ENCODE peak calls at places on chromosomes 7 and 10, in nine cellular contexts. One of them, this sample, is unnamed.

GRCh38 chr7:140475747-140476333 is 3.5 kb downstream of the MKRN1 start:
- DNase-seq in kidney epithelial cell: no peak
- DNase-seq in sigmoid colon: peak; percentile 57
- DNase-seq in cardiac muscle cell: peak; percentile 53
- DNase-seq in body of pancreas: peak; percentile 54
- DNase-seq in SJCRH30: peak; percentile 70
- DNase-seq in cardiac fibroblast: peak; percentile 56
- DNase-seq in CD8-positive, alpha-beta memory T cell: peak; percentile 56
- DNase-seq in heart right ventricle: peak; percentile 36
- DNase-seq in this sample: no peak

GRCh38 chr10:131743190-131744151 is 157.3 kb upstream of the PPP2R2D start:
- DNase-seq in kidney epithelial cell: no peak
- DNase-seq in sigmoid colon: peak; percentile 47
- DNase-seq in cardiac muscle cell: no peak
- DNase-seq in body of pancreas: no peak
- DNase-seq in SJCRH30: no peak
- DNase-seq in cardiac fibroblast: no peak
- DNase-seq in CD8-positive, alpha-beta memory T cell: no peak
- DNase-seq in heart right ventricle: no peak
- DNase-seq in this sample: no peak

GRCh38 chr10:110364531-110364937 is 59.8 kb upstream of the SMNDC1 start:
- DNase-seq in kidney epithelial cell: no peak
- DNase-seq in sigmoid colon: no peak
- DNase-seq in cardiac muscle cell: no peak
- DNase-seq in body of pancreas: no peak
- DNase-seq in SJCRH30: no peak
- DNase-seq in cardiac fibroblast: no peak
- DNase-seq in CD8-positive, alpha-beta memory T cell: no peak
- DNase-seq in heart right ventricle: no peak
- DNase-seq in this sample: no peak

GRCh38 chr10:96352027-96352426 is 6.8 kb downstream of the OPALIN start:
- DNase-seq in kidney epithelial cell: no peak
- DNase-seq in sigmoid colon: no peak
- DNase-seq in cardiac muscle cell: no peak
- DNase-seq in body of pancreas: no peak
- DNase-seq in SJCRH30: no peak
- DNase-seq in cardiac fibroblast: no peak
- DNase-seq in CD8-positive, alpha-beta memory T cell: no peak
- DNase-seq in heart right ventricle: no peak
- DNase-seq in this sample: no peak

GRCh38 chr10:102565793-102566192 is 62.0 kb downstream of the SUFU start:
- DNase-seq in kidney epithelial cell: no peak
- DNase-seq in sigmoid colon: no peak
- DNase-seq in cardiac muscle cell: no peak
- DNase-seq in body of pancreas: no peak
- DNase-seq in SJCRH30: no peak
- DNase-seq in cardiac fibroblast: no peak
- DNase-seq in CD8-positive, alpha-beta memory T cell: no peak
- DNase-seq in heart right ventricle: no peak
- DNase-seq in this sample: no peak

GRCh38 chr10:49300140-49300974 is 1.4 kb downstream of the C10orf71 start:
- DNase-seq in kidney epithelial cell: no peak
- DNase-seq in sigmoid colon: peak; percentile 20
- DNase-seq in cardiac muscle cell: peak; percentile 17
- DNase-seq in body of pancreas: no peak
- DNase-seq in SJCRH30: peak; percentile 67
- DNase-seq in cardiac fibroblast: no peak
- DNase-seq in CD8-positive, alpha-beta memory T cell: no peak
- DNase-seq in heart right ventricle: peak; percentile 81
- DNase-seq in this sample: no peak

GRCh38 chr10:68955414-68955785 is 570 bp upstream of the DDX21 start:
- DNase-seq in kidney epithelial cell: no peak
- DNase-seq in sigmoid colon: no peak
- DNase-seq in cardiac muscle cell: no peak
- DNase-seq in body of pancreas: no peak
- DNase-seq in SJCRH30: no peak
- DNase-seq in cardiac fibroblast: no peak
- DNase-seq in CD8-positive, alpha-beta memory T cell: no peak
- DNase-seq in heart right ventricle: no peak
- DNase-seq in this sample: no peak

GRCh38 chr7:157523766-157524421 is 187.1 kb downstream of the DNAJB6 start:
- DNase-seq in kidney epithelial cell: no peak
- DNase-seq in sigmoid colon: peak; percentile 57
- DNase-seq in cardiac muscle cell: no peak
- DNase-seq in body of pancreas: peak; percentile 6
- DNase-seq in SJCRH30: no peak
- DNase-seq in cardiac fibroblast: no peak
- DNase-seq in CD8-positive, alpha-beta memory T cell: no peak
- DNase-seq in heart right ventricle: no peak
- DNase-seq in this sample: no peak

GRCh38 chr10:21171197-21171935 is 274.3 kb upstream of the NEBL start:
- DNase-seq in kidney epithelial cell: no peak
- DNase-seq in sigmoid colon: no peak
- DNase-seq in cardiac muscle cell: no peak
- DNase-seq in body of pancreas: no peak
- DNase-seq in SJCRH30: no peak
- DNase-seq in cardiac fibroblast: no peak
- DNase-seq in CD8-positive, alpha-beta memory T cell: no peak
- DNase-seq in heart right ventricle: no peak
- DNase-seq in this sample: no peak

GRCh38 chr10:16681525-16681924 is 135.7 kb downstream of the RSU1 start:
- DNase-seq in kidney epithelial cell: no peak
- DNase-seq in sigmoid colon: no peak
- DNase-seq in cardiac muscle cell: no peak
- DNase-seq in body of pancreas: no peak
- DNase-seq in SJCRH30: no peak
- DNase-seq in cardiac fibroblast: no peak
- DNase-seq in CD8-positive, alpha-beta memory T cell: no peak
- DNase-seq in heart right ventricle: no peak
- DNase-seq in this sample: no peak

GRCh38 chr10:33196710-33197406 is 137.6 kb downstream of the NRP1 start:
- DNase-seq in kidney epithelial cell: peak; percentile 90
- DNase-seq in sigmoid colon: no peak
- DNase-seq in cardiac muscle cell: no peak
- DNase-seq in body of pancreas: peak; percentile 29
- DNase-seq in SJCRH30: no peak
- DNase-seq in cardiac fibroblast: no peak
- DNase-seq in CD8-positive, alpha-beta memory T cell: no peak
- DNase-seq in heart right ventricle: peak; percentile 50
- DNase-seq in this sample: no peak

GRCh38 chr7:137441451-137441850 is 97.9 kb upstream of the PTN start:
- DNase-seq in kidney epithelial cell: no peak
- DNase-seq in sigmoid colon: no peak
- DNase-seq in cardiac muscle cell: peak; percentile 24
- DNase-seq in body of pancreas: no peak
- DNase-seq in SJCRH30: no peak
- DNase-seq in cardiac fibroblast: peak; percentile 48
- DNase-seq in CD8-positive, alpha-beta memory T cell: no peak
- DNase-seq in heart right ventricle: no peak
- DNase-seq in this sample: no peak

GRCh38 chr7:114910787-114911186 is 11.1 kb upstream of the MDFIC start:
- DNase-seq in kidney epithelial cell: no peak
- DNase-seq in sigmoid colon: no peak
- DNase-seq in cardiac muscle cell: peak; percentile 68
- DNase-seq in body of pancreas: no peak
- DNase-seq in SJCRH30: no peak
- DNase-seq in cardiac fibroblast: peak; percentile 60
- DNase-seq in CD8-positive, alpha-beta memory T cell: no peak
- DNase-seq in heart right ventricle: no peak
- DNase-seq in this sample: no peak

GRCh38 chr10:131310904-131311660 is 439 bp downstream of the TCERG1L start:
- DNase-seq in kidney epithelial cell: no peak
- DNase-seq in sigmoid colon: no peak
- DNase-seq in cardiac muscle cell: peak; percentile 11
- DNase-seq in body of pancreas: no peak
- DNase-seq in SJCRH30: no peak
- DNase-seq in cardiac fibroblast: no peak
- DNase-seq in CD8-positive, alpha-beta memory T cell: no peak
- DNase-seq in heart right ventricle: no peak
- DNase-seq in this sample: no peak

GRCh38 chr7:155001756-155002410 is 1.0 kb downstream of the PAXIP1 start:
- DNase-seq in kidney epithelial cell: no peak
- DNase-seq in sigmoid colon: no peak
- DNase-seq in cardiac muscle cell: peak; percentile 3
- DNase-seq in body of pancreas: no peak
- DNase-seq in SJCRH30: peak; percentile 33
- DNase-seq in cardiac fibroblast: peak; percentile 6
- DNase-seq in CD8-positive, alpha-beta memory T cell: peak; percentile 59
- DNase-seq in heart right ventricle: no peak
- DNase-seq in this sample: no peak

GRCh38 chr7:130263130-130263529 is 3.5 kb upstream of the CPA2 start:
- DNase-seq in kidney epithelial cell: no peak
- DNase-seq in sigmoid colon: no peak
- DNase-seq in cardiac muscle cell: no peak
- DNase-seq in body of pancreas: no peak
- DNase-seq in SJCRH30: no peak
- DNase-seq in cardiac fibroblast: no peak
- DNase-seq in CD8-positive, alpha-beta memory T cell: no peak
- DNase-seq in heart right ventricle: no peak
- DNase-seq in this sample: no peak

GRCh38 chr7:155643804-155644177 is 670 bp upstream of the RBM33 start:
- DNase-seq in kidney epithelial cell: no peak
- DNase-seq in sigmoid colon: no peak
- DNase-seq in cardiac muscle cell: peak; percentile 27
- DNase-seq in body of pancreas: no peak
- DNase-seq in SJCRH30: no peak
- DNase-seq in cardiac fibroblast: peak; percentile 29
- DNase-seq in CD8-positive, alpha-beta memory T cell: no peak
- DNase-seq in heart right ventricle: no peak
- DNase-seq in this sample: no peak

GRCh38 chr10:77936697-77937567 is 10.4 kb upstream of the DLG5 start:
- DNase-seq in kidney epithelial cell: no peak
- DNase-seq in sigmoid colon: no peak
- DNase-seq in cardiac muscle cell: no peak
- DNase-seq in body of pancreas: no peak
- DNase-seq in SJCRH30: peak; percentile 64
- DNase-seq in cardiac fibroblast: no peak
- DNase-seq in CD8-positive, alpha-beta memory T cell: no peak
- DNase-seq in heart right ventricle: no peak
- DNase-seq in this sample: no peak

GRCh38 chr10:51743146-51743545 is 43.8 kb upstream of the CSTF2T start:
- DNase-seq in kidney epithelial cell: no peak
- DNase-seq in sigmoid colon: no peak
- DNase-seq in cardiac muscle cell: peak; percentile 18
- DNase-seq in body of pancreas: no peak
- DNase-seq in SJCRH30: peak; percentile 47
- DNase-seq in cardiac fibroblast: peak; percentile 23
- DNase-seq in CD8-positive, alpha-beta memory T cell: no peak
- DNase-seq in heart right ventricle: no peak
- DNase-seq in this sample: peak; percentile 14

GRCh38 chr7:68676789-68677535 is 921.3 kb upstream of the AUTS2 start:
- DNase-seq in kidney epithelial cell: no peak
- DNase-seq in sigmoid colon: no peak
- DNase-seq in cardiac muscle cell: no peak
- DNase-seq in body of pancreas: no peak
- DNase-seq in SJCRH30: no peak
- DNase-seq in cardiac fibroblast: no peak
- DNase-seq in CD8-positive, alpha-beta memory T cell: no peak
- DNase-seq in heart right ventricle: no peak
- DNase-seq in this sample: no peak

DNA sequence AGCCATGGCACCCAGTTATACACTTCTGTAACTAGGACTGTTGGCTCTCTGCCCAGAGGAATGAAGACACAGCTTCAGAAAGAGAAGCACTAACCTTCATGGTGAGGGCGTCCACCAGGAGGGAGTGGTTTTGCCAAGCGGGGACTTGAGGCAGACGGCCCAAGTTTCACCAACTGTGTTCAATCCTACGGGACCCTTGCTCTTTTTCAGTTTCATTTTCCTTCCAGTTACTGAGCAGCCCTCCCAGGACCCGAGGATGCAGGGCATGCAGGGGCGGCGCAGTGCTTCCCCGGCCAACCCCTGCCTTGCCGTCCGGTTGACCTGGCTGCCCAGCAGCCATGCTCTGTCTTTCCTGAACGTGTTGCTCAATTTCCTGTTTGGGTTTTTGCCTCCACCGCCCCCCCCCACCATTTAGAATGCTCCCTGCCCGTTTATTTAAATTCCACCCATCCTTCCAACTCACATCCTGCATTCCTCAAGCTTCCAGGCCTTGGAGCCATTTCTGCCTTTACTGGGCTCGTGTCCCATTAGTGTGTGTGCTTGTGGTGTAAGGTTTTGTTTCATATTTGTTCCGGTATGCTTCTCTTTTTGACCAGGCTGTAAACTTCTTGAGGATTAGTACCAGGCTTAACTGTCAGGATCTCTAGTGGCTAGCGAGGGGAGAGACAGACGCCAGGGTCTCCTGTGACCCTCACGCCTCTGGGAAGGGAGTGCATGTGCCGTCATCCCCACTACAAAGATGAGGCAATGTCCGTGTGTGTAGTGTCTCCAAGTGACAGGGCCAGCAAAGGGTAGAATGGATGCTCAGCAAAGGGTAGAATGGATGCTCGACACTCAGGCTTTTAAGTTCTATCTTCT is 31.6 kb downstream of the IL15RA start:
- DNase-seq in kidney epithelial cell: no peak
- DNase-seq in sigmoid colon: peak; percentile 85
- DNase-seq in cardiac muscle cell: peak; percentile 98
- DNase-seq in body of pancreas: no peak
- DNase-seq in SJCRH30: peak; percentile 19
- DNase-seq in cardiac fibroblast: peak; percentile 98
- DNase-seq in CD8-positive, alpha-beta memory T cell: no peak
- DNase-seq in heart right ventricle: peak; percentile 77
- DNase-seq in this sample: peak; percentile 80
- H3K4me3 ChIP-seq in kidney epithelial cell: no peak overlapping the region
- H3K4me3 ChIP-seq in sigmoid colon: peak overlapping the region; percentile 0
- H3K4me3 ChIP-seq in cardiac muscle cell: no peak overlapping the region
- H3K4me3 ChIP-seq in body of pancreas: no peak overlapping the region
- H3K4me3 ChIP-seq in SJCRH30: peak overlapping the region; percentile 17
- H3K4me3 ChIP-seq in cardiac fibroblast: peak overlapping the region; percentile 41
- H3K4me3 ChIP-seq in CD8-positive, alpha-beta memory T cell: no peak overlapping the region
- H3K4me3 ChIP-seq in heart right ventricle: no peak overlapping the region
- H3K4me3 ChIP-seq in this sample: no peak overlapping the region

GRCh38 chr10:28331821-28332220 is 29.0 kb upstream of the MPP7 start:
- DNase-seq in kidney epithelial cell: peak; percentile 88
- DNase-seq in sigmoid colon: no peak
- DNase-seq in cardiac muscle cell: peak; percentile 2
- DNase-seq in body of pancreas: no peak
- DNase-seq in SJCRH30: peak; percentile 74
- DNase-seq in cardiac fibroblast: peak; percentile 2
- DNase-seq in CD8-positive, alpha-beta memory T cell: no peak
- DNase-seq in heart right ventricle: no peak
- DNase-seq in this sample: peak; percentile 85
- H3K4me3 ChIP-seq in kidney epithelial cell: no peak overlapping the region
- H3K4me3 ChIP-seq in sigmoid colon: no peak overlapping the region
- H3K4me3 ChIP-seq in cardiac muscle cell: no peak overlapping the region
- H3K4me3 ChIP-seq in body of pancreas: no peak overlapping the region
- H3K4me3 ChIP-seq in SJCRH30: no peak overlapping the region
- H3K4me3 ChIP-seq in cardiac fibroblast: no peak overlapping the region
- H3K4me3 ChIP-seq in CD8-positive, alpha-beta memory T cell: no peak overlapping the region
- H3K4me3 ChIP-seq in heart right ventricle: no peak overlapping the region
- H3K4me3 ChIP-seq in this sample: no peak overlapping the region

GRCh38 chr10:73494213-73494612 is 1.6 kb downstream of the PPP3CB start:
- DNase-seq in kidney epithelial cell: no peak
- DNase-seq in sigmoid colon: no peak
- DNase-seq in cardiac muscle cell: no peak
- DNase-seq in body of pancreas: no peak
- DNase-seq in SJCRH30: no peak
- DNase-seq in cardiac fibroblast: no peak
- DNase-seq in CD8-positive, alpha-beta memory T cell: no peak
- DNase-seq in heart right ventricle: no peak
- DNase-seq in this sample: no peak
- H3K4me3 ChIP-seq in kidney epithelial cell: no peak overlapping the region
- H3K4me3 ChIP-seq in sigmoid colon: no peak overlapping the region
- H3K4me3 ChIP-seq in cardiac muscle cell: peak overlapping the region; percentile 54
- H3K4me3 ChIP-seq in body of pancreas: no peak overlapping the region
- H3K4me3 ChIP-seq in SJCRH30: no peak overlapping the region
- H3K4me3 ChIP-seq in cardiac fibroblast: peak overlapping the region; percentile 85
- H3K4me3 ChIP-seq in CD8-positive, alpha-beta memory T cell: peak overlapping the region; percentile 22
- H3K4me3 ChIP-seq in heart right ventricle: peak overlapping the region; percentile 94
- H3K4me3 ChIP-seq in this sample: peak overlapping the region; percentile 84

GRCh38 chr7:135979674-135980660 is 2.8 kb upstream of the MTPN start:
- DNase-seq in kidney epithelial cell: no peak
- DNase-seq in sigmoid colon: no peak
- DNase-seq in cardiac muscle cell: peak; percentile 57
- DNase-seq in body of pancreas: no peak
- DNase-seq in SJCRH30: peak; percentile 16
- DNase-seq in cardiac fibroblast: peak; percentile 64
- DNase-seq in CD8-positive, alpha-beta memory T cell: no peak
- DNase-seq in heart right ventricle: no peak
- DNase-seq in this sample: no peak
- H3K4me3 ChIP-seq in kidney epithelial cell: no peak overlapping the region
- H3K4me3 ChIP-seq in sigmoid colon: no peak overlapping the region
- H3K4me3 ChIP-seq in cardiac muscle cell: no peak overlapping the region
- H3K4me3 ChIP-seq in body of pancreas: no peak overlapping the region
- H3K4me3 ChIP-seq in SJCRH30: no peak overlapping the region
- H3K4me3 ChIP-seq in cardiac fibroblast: peak overlapping the region; percentile 6
- H3K4me3 ChIP-seq in CD8-positive, alpha-beta memory T cell: peak overlapping the region; percentile 48
- H3K4me3 ChIP-seq in heart right ventricle: no peak overlapping the region
- H3K4me3 ChIP-seq in this sample: no peak overlapping the region

This sample was measured in skeletal muscle cell.